ENCODE peak calls at places on chromosomes 13 and 19, in eight cellular contexts. One of them, this sample, is unnamed.

GRCh38 chr13:22198656-22199217 is 527.9 kb downstream of the FGF9 start:
- DNase-seq in thoracic aorta: no peak
- DNase-seq in tibial nerve: no peak
- DNase-seq in lung: no peak
- DNase-seq in lower lobe of right lung: no peak
- DNase-seq in adrenal gland: no peak
- DNase-seq in mesothelial cell of epicardium: no peak
- DNase-seq in body of pancreas: no peak
- DNase-seq in this sample: no peak

GRCh38 chr19:30733826-30734550 is 361.8 kb downstream of the ZNF536 start:
- DNase-seq in thoracic aorta: no peak
- DNase-seq in lower lobe of right lung: no peak
- DNase-seq in body of pancreas: no peak
- DNase-seq in adrenal gland: no peak
- DNase-seq in tibial nerve: no peak
- DNase-seq in mesothelial cell of epicardium: no peak
- DNase-seq in lung: no peak
- DNase-seq in this sample: peak; percentile 58

GRCh38 chr13:42492372-42492920 is 81.5 kb upstream of the TNFSF11 start:
- DNase-seq in adrenal gland: no peak
- DNase-seq in lower lobe of right lung: no peak
- DNase-seq in thoracic aorta: no peak
- DNase-seq in body of pancreas: no peak
- DNase-seq in lung: no peak
- DNase-seq in tibial nerve: no peak
- DNase-seq in mesothelial cell of epicardium: no peak
- DNase-seq in this sample: no peak

GRCh38 chr19:17681505-17682125 is 6.5 kb downstream of the UNC13A start:
- DNase-seq in adrenal gland: peak; percentile 36
- DNase-seq in tibial nerve: no peak
- DNase-seq in lower lobe of right lung: no peak
- DNase-seq in lung: no peak
- DNase-seq in body of pancreas: no peak
- DNase-seq in mesothelial cell of epicardium: peak; percentile 37
- DNase-seq in thoracic aorta: no peak
- DNase-seq in this sample: peak; percentile 60

GRCh38 chr13:42484396-42484795 is 89.6 kb upstream of the TNFSF11 start:
- DNase-seq in lung: no peak
- DNase-seq in body of pancreas: no peak
- DNase-seq in thoracic aorta: no peak
- DNase-seq in adrenal gland: no peak
- DNase-seq in mesothelial cell of epicardium: no peak
- DNase-seq in tibial nerve: no peak
- DNase-seq in lower lobe of right lung: no peak
- DNase-seq in this sample: no peak

GRCh38 chr13:98475521-98475920 is 101.4 kb downstream of the STK24 start:
- DNase-seq in adrenal gland: no peak
- DNase-seq in mesothelial cell of epicardium: no peak
- DNase-seq in thoracic aorta: no peak
- DNase-seq in tibial nerve: no peak
- DNase-seq in lower lobe of right lung: peak; percentile 75
- DNase-seq in body of pancreas: no peak
- DNase-seq in lung: no peak
- DNase-seq in this sample: peak; percentile 46

GRCh38 chr19:17860331-17860992 is 752 bp downstream of the RPL18A start:
- DNase-seq in body of pancreas: no peak
- DNase-seq in lung: no peak
- DNase-seq in adrenal gland: no peak
- DNase-seq in tibial nerve: no peak
- DNase-seq in thoracic aorta: no peak
- DNase-seq in lower lobe of right lung: no peak
- DNase-seq in mesothelial cell of epicardium: no peak
- DNase-seq in this sample: no peak

GRCh38 chr19:326851-327250 is 17.7 kb downstream of the MIER2 start:
- DNase-seq in mesothelial cell of epicardium: no peak
- DNase-seq in body of pancreas: no peak
- DNase-seq in lower lobe of right lung: no peak
- DNase-seq in tibial nerve: no peak
- DNase-seq in adrenal gland: no peak
- DNase-seq in thoracic aorta: no peak
- DNase-seq in lung: no peak
- DNase-seq in this sample: no peak

GRCh38 chr13:67148219-67148583 is 81.9 kb downstream of the PCDH9 start:
- DNase-seq in lung: no peak
- DNase-seq in thoracic aorta: no peak
- DNase-seq in lower lobe of right lung: no peak
- DNase-seq in mesothelial cell of epicardium: no peak
- DNase-seq in body of pancreas: no peak
- DNase-seq in tibial nerve: no peak
- DNase-seq in adrenal gland: no peak
- DNase-seq in this sample: no peak

GRCh38 chr13:23767806-23768205 is 121.4 kb downstream of the MIPEP start:
- DNase-seq in tibial nerve: no peak
- DNase-seq in lower lobe of right lung: no peak
- DNase-seq in thoracic aorta: no peak
- DNase-seq in body of pancreas: no peak
- DNase-seq in mesothelial cell of epicardium: no peak
- DNase-seq in adrenal gland: no peak
- DNase-seq in lung: no peak
- DNase-seq in this sample: no peak

GRCh38 chr13:25933520-25933919 is 118.3 kb downstream of the SHISA2 start:
- DNase-seq in lung: no peak
- DNase-seq in adrenal gland: no peak
- DNase-seq in tibial nerve: no peak
- DNase-seq in mesothelial cell of epicardium: no peak
- DNase-seq in body of pancreas: no peak
- DNase-seq in thoracic aorta: no peak
- DNase-seq in lower lobe of right lung: no peak
- DNase-seq in this sample: no peak

GRCh38 chr19:588093-588742 is 1.5 kb upstream of the HCN2 start:
- DNase-seq in tibial nerve: no peak
- DNase-seq in adrenal gland: peak; percentile 83
- DNase-seq in body of pancreas: peak; percentile 55
- DNase-seq in lung: no peak
- DNase-seq in thoracic aorta: no peak
- DNase-seq in mesothelial cell of epicardium: peak; percentile 49
- DNase-seq in lower lobe of right lung: peak; percentile 69
- DNase-seq in this sample: peak; percentile 92

GRCh38 chr13:41746259-41746658 is 214.7 kb downstream of the VWA8 start:
- DNase-seq in body of pancreas: no peak
- DNase-seq in tibial nerve: no peak
- DNase-seq in adrenal gland: no peak
- DNase-seq in lung: no peak
- DNase-seq in thoracic aorta: no peak
- DNase-seq in lower lobe of right lung: no peak
- DNase-seq in mesothelial cell of epicardium: no peak
- DNase-seq in this sample: no peak

GRCh38 chr13:91017031-91017668 is 330.3 kb upstream of the MIR17HG start:
- DNase-seq in tibial nerve: no peak
- DNase-seq in lung: no peak
- DNase-seq in adrenal gland: peak; percentile 14
- DNase-seq in body of pancreas: peak; percentile 42
- DNase-seq in lower lobe of right lung: peak; percentile 37
- DNase-seq in thoracic aorta: no peak
- DNase-seq in mesothelial cell of epicardium: no peak
- DNase-seq in this sample: peak; percentile 70

GRCh38 chr19:6963937-6964336 is 57.3 kb downstream of the MBD3L2B start:
- DNase-seq in lower lobe of right lung: no peak
- DNase-seq in body of pancreas: no peak
- DNase-seq in tibial nerve: no peak
- DNase-seq in lung: no peak
- DNase-seq in mesothelial cell of epicardium: no peak
- DNase-seq in thoracic aorta: no peak
- DNase-seq in adrenal gland: no peak
- DNase-seq in this sample: no peak

GRCh38 chr19:21604351-21604926 is 99.0 kb downstream of the ZNF429 start:
- DNase-seq in tibial nerve: no peak
- DNase-seq in lung: no peak
- DNase-seq in mesothelial cell of epicardium: no peak
- DNase-seq in adrenal gland: no peak
- DNase-seq in lower lobe of right lung: no peak
- DNase-seq in thoracic aorta: no peak
- DNase-seq in body of pancreas: no peak
- DNase-seq in this sample: no peak

GRCh38 chr13:58056411-58056810 is 424.9 kb downstream of the PCDH17 start:
- DNase-seq in body of pancreas: no peak
- DNase-seq in lung: no peak
- DNase-seq in lower lobe of right lung: no peak
- DNase-seq in mesothelial cell of epicardium: no peak
- DNase-seq in thoracic aorta: no peak
- DNase-seq in tibial nerve: no peak
- DNase-seq in adrenal gland: no peak
- DNase-seq in this sample: no peak

GRCh38 chr19:54426291-54426918 is 11.1 kb downstream of the TTYH1 start:
- DNase-seq in lower lobe of right lung: no peak
- DNase-seq in adrenal gland: no peak
- DNase-seq in body of pancreas: no peak
- DNase-seq in lung: no peak
- DNase-seq in thoracic aorta: no peak
- DNase-seq in mesothelial cell of epicardium: no peak
- DNase-seq in tibial nerve: no peak
- DNase-seq in this sample: no peak

GRCh38 chr13:59734393-59734792 is 429.3 kb downstream of the DIAPH3 start:
- DNase-seq in adrenal gland: no peak
- DNase-seq in tibial nerve: no peak
- DNase-seq in thoracic aorta: no peak
- DNase-seq in lung: no peak
- DNase-seq in body of pancreas: no peak
- DNase-seq in lower lobe of right lung: no peak
- DNase-seq in mesothelial cell of epicardium: no peak
- DNase-seq in this sample: no peak

GRCh38 chr19:49847731-49848696 is 2.9 kb upstream of the PTOV1 start:
- DNase-seq in lung: no peak
- DNase-seq in tibial nerve: no peak
- DNase-seq in thoracic aorta: no peak
- DNase-seq in lower lobe of right lung: no peak
- DNase-seq in mesothelial cell of epicardium: no peak
- DNase-seq in body of pancreas: no peak
- DNase-seq in adrenal gland: no peak
- DNase-seq in this sample: no peak
- TF ChIP-seq CTCF in lung: no peak
- TF ChIP-seq CTCF in tibial nerve: no peak
- TF ChIP-seq CTCF in thoracic aorta: no peak
- TF ChIP-seq CTCF in lower lobe of right lung: no peak
- TF ChIP-seq CTCF in mesothelial cell of epicardium: no peak
- TF ChIP-seq CTCF in body of pancreas: no peak
- TF ChIP-seq CTCF in adrenal gland: no peak
- TF ChIP-seq CTCF in this sample: no peak

GRCh38 chr19:8489591-8490394 is 12.6 kb downstream of the PRAM1 start:
- DNase-seq in adrenal gland: no peak
- DNase-seq in lung: no peak
- DNase-seq in tibial nerve: no peak
- DNase-seq in lower lobe of right lung: no peak
- DNase-seq in body of pancreas: no peak
- DNase-seq in thoracic aorta: no peak
- DNase-seq in mesothelial cell of epicardium: no peak
- DNase-seq in this sample: no peak

GRCh38 chr19:8494158-8494557 is 8.3 kb downstream of the PRAM1 start:
- DNase-seq in lung: no peak
- DNase-seq in thoracic aorta: no peak
- DNase-seq in lower lobe of right lung: no peak
- DNase-seq in mesothelial cell of epicardium: no peak
- DNase-seq in tibial nerve: no peak
- DNase-seq in body of pancreas: no peak
- DNase-seq in adrenal gland: no peak
- DNase-seq in this sample: no peak

GRCh38 chr19:8490395-8490760 is 12.1 kb downstream of the PRAM1 start:
- DNase-seq in body of pancreas: no peak
- DNase-seq in thoracic aorta: no peak
- DNase-seq in lower lobe of right lung: no peak
- DNase-seq in lung: no peak
- DNase-seq in mesothelial cell of epicardium: no peak
- DNase-seq in tibial nerve: no peak
- DNase-seq in adrenal gland: no peak
- DNase-seq in this sample: no peak

GRCh38 chr19:8490873-8491272 is 11.6 kb downstream of the PRAM1 start:
- DNase-seq in body of pancreas: no peak
- DNase-seq in tibial nerve: no peak
- DNase-seq in adrenal gland: no peak
- DNase-seq in lower lobe of right lung: no peak
- DNase-seq in mesothelial cell of epicardium: no peak
- DNase-seq in lung: no peak
- DNase-seq in thoracic aorta: no peak
- DNase-seq in this sample: no peak

GRCh38 chr19:8491574-8491973 is 10.9 kb downstream of the PRAM1 start:
- DNase-seq in body of pancreas: no peak
- DNase-seq in mesothelial cell of epicardium: no peak
- DNase-seq in tibial nerve: no peak
- DNase-seq in lower lobe of right lung: no peak
- DNase-seq in lung: no peak
- DNase-seq in thoracic aorta: no peak
- DNase-seq in adrenal gland: no peak
- DNase-seq in this sample: no peak
- TF ChIP-seq CTCF in body of pancreas: no peak
- TF ChIP-seq CTCF in mesothelial cell of epicardium: peak; percentile 11
- TF ChIP-seq CTCF in tibial nerve: no peak
- TF ChIP-seq CTCF in lower lobe of right lung: no peak
- TF ChIP-seq CTCF in lung: no peak
- TF ChIP-seq CTCF in thoracic aorta: no peak
- TF ChIP-seq CTCF in adrenal gland: no peak
- TF ChIP-seq CTCF in this sample: no peak

GRCh38 chr19:3626473-3627350 is at the start of gene CACTIN:
- DNase-seq in mesothelial cell of epicardium: peak; percentile 95
- DNase-seq in thoracic aorta: peak; percentile 98
- DNase-seq in adrenal gland: peak; percentile 98
- DNase-seq in lung: peak; percentile 99
- DNase-seq in tibial nerve: peak; percentile 97
- DNase-seq in lower lobe of right lung: peak; percentile 100
- DNase-seq in body of pancreas: peak; percentile 99
- DNase-seq in this sample: peak; percentile 98
- TF ChIP-seq CTCF in mesothelial cell of epicardium: no peak
- TF ChIP-seq CTCF in thoracic aorta: no peak
- TF ChIP-seq CTCF in adrenal gland: no peak
- TF ChIP-seq CTCF in lung: no peak
- TF ChIP-seq CTCF in tibial nerve: peak; percentile 65
- TF ChIP-seq CTCF in lower lobe of right lung: no peak
- TF ChIP-seq CTCF in body of pancreas: no peak
- TF ChIP-seq CTCF in this sample: no peak

DNA sequence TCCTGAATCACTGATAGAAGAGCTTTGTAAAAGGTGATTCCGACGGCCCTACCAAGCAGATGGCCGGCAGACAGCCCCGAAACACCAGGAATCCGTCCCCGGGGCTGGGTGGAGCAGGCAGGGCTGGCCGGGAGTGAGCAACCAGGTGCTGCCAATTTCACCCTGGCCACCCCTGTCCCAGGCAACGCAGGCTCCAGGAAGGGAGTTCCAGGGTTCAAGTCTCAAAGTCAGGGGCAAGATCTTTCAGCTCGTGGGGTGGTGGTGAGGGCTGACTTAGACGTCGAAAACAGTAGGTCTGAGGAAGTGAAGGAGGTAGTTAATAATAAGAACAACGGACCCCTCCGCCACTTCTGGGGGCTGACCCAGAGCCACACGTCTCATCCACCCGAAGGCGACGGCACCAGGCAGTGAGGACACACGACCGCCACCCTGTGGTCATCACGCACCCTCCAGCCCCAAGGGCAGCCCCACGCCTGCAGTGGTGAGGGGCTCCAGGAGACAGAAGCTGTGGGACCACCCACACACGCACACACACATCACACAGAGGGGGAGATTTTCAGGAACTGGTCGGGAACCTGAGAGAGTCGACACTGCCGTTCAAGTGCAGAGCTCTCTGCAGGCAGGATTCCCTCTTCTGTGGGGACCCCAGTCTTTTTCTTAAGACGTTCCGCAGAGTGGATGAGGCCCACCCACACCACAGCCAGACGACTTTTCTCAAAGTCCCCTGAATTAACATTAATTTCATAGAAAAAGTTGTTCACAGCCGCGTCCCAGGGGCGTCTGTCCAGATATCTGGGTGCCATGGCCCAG is 67.2 kb downstream of the SPACA7 start:
- DNase-seq in lower lobe of right lung: no peak
- DNase-seq in lung: peak; percentile 22
- DNase-seq in adrenal gland: no peak
- DNase-seq in body of pancreas: no peak
- DNase-seq in tibial nerve: no peak
- DNase-seq in thoracic aorta: no peak
- DNase-seq in mesothelial cell of epicardium: no peak
- DNase-seq in this sample: peak; percentile 66
- TF ChIP-seq CTCF in lower lobe of right lung: no peak
- TF ChIP-seq CTCF in lung: no peak
- TF ChIP-seq CTCF in adrenal gland: no peak
- TF ChIP-seq CTCF in body of pancreas: no peak
- TF ChIP-seq CTCF in tibial nerve: no peak
- TF ChIP-seq CTCF in thoracic aorta: no peak
- TF ChIP-seq CTCF in mesothelial cell of epicardium: no peak
- TF ChIP-seq CTCF in this sample: no peak

This sample was measured in glutamatergic neuron.